ENCODE peak calls at places on chromosomes 11 and 22, in seven cellular contexts. C, M, J, P, E, B and A are unnamed samples.

GRCh38 chr11:4569075-4569474 is 12.5 kb upstream of the OR52I2 start:
- DNase-seq in P (no peak), E (no peak), J (no peak), M (no peak), C (no peak), B (no peak), A (no peak)

GRCh38 chr22:30717331-30717921 is 22.8 kb downstream of the OSBP2 start:
- DNase-seq in P (peak), C (no peak), E (no peak), M (peak), B (no peak), J (peak), A (no peak)

GRCh38 chr11:58061813-58062212 is 31.1 kb downstream of the OR6Q1 start:
- DNase-seq in E (no peak), B (no peak), C (no peak), J (peak), P (peak), M (peak), A (no peak)

GRCh38 chr11:72413914-72414628 is 20.3 kb downstream of the CLPB start:
- DNase-seq in P (peak), J (peak), M (peak), B (peak), C (peak), E (peak), A (peak)

GRCh38 chr11:130203766-130204702 is 44.5 kb downstream of the ST14 start:
- DNase-seq in C (no peak), E (no peak), P (no peak), M (no peak), B (no peak), J (no peak), A (no peak)

GRCh38 chr11:44572431-44572830 is 7.0 kb downstream of the CD82 start:
- DNase-seq in J (no peak), E (no peak), C (no peak), P (no peak), B (no peak), M (no peak), A (no peak)

GRCh38 chr11:12694182-12694531 is 19.9 kb downstream of the TEAD1 start:
- DNase-seq in E (no peak), J (peak), P (no peak), C (peak), M (peak), B (no peak), A (no peak)

GRCh38 chr22:17347724-17348123 is 21.5 kb upstream of the CECR2 start:
- DNase-seq in B (no peak), E (no peak), J (no peak), M (no peak), C (no peak), P (no peak), A (no peak)